ENCODE peak calls at places on chromosome 4, in four cellular contexts. S, B, H and L are unnamed samples.

GRCh38 chr4:5858020-5858769 is 34.7 kb downstream of the CRMP1 start:
- DNase-seq in S (no peak), B (no peak), H (no peak), L (no peak)

GRCh38 chr4:23909671-23910070 is 19.8 kb upstream of the PPARGC1A start:
- DNase-seq in S (no peak), B (no peak), H (no peak), L (no peak)

GRCh38 chr4:532588-533317 is 33.7 kb downstream of the PIGG start:
- DNase-seq in S (no peak), B (no peak), H (no peak), L (no peak)

GRCh38 chr4:81519856-81520255 is 48.1 kb upstream of the RASGEF1B start:
- DNase-seq in S (no peak), B (peak), H (no peak), L (no peak)

GRCh38 chr4:40630335-40631021 is 814 bp upstream of the RBM47 start:
- DNase-seq in S (no peak), B (no peak), H (no peak), L (peak)

GRCh38 chr4:179095585-179096228 is 1653.5 kb upstream of the AGA start:
- DNase-seq in S (no peak), B (peak), H (no peak), L (no peak)

GRCh38 chr4:168501407-168501806 is 4.6 kb downstream of the PALLD start:
- DNase-seq in S (no peak), B (no peak), H (no peak), L (no peak)

GRCh38 chr4:175346381-175346780 is 428.2 kb downstream of the ADAM29 start:
- DNase-seq in S (no peak), B (no peak), H (no peak), L (no peak)

GRCh38 chr4:67106846-67107467 is 438.3 kb downstream of the CENPC start:
- DNase-seq in S (no peak), B (no peak), H (no peak), L (no peak)

GRCh38 chr4:76605099-76605563 is 170.1 kb downstream of the SHROOM3 start:
- DNase-seq in S (no peak), B (no peak), H (no peak), L (no peak)

GRCh38 chr4:3774253-3774883 is 8.2 kb downstream of the ADRA2C start:
- DNase-seq in S (no peak), B (no peak), H (no peak), L (no peak)

GRCh38 chr4:35063171-35063570 is 1181.1 kb downstream of the ARAP2 start:
- DNase-seq in S (no peak), B (no peak), H (no peak), L (no peak)

GRCh38 chr4:169198167-169198566 is 72.6 kb downstream of the SH3RF1 start:
- DNase-seq in S (no peak), B (no peak), H (no peak), L (no peak)

GRCh38 chr4:109648266-109648996 is 54.8 kb downstream of the CASP6 start:
- DNase-seq in S (no peak), B (peak), H (no peak), L (no peak)

GRCh38 chr4:108117473-108118182 is 51.1 kb downstream of the LEF1 start:
- DNase-seq in S (no peak), B (no peak), H (no peak), L (no peak)

GRCh38 chr4:169765845-169766244 is 8.1 kb upstream of the HPF1 start:
- DNase-seq in S (no peak), B (no peak), H (no peak), L (no peak)

GRCh38 chr4:85681194-85681803 is 206.3 kb downstream of the ARHGAP24 start:
- DNase-seq in S (no peak), B (peak), H (peak), L (no peak)

GRCh38 chr4:5222047-5222446 is 170.8 kb downstream of the STK32B start:
- DNase-seq in S (no peak), B (no peak), H (no peak), L (no peak)

GRCh38 chr4:25859429-25860148 is 3.2 kb downstream of the SEL1L3 start:
- DNase-seq in S (no peak), B (peak), H (no peak), L (no peak)

GRCh38 chr4:15294832-15295231 is 133.0 kb upstream of the C1QTNF7 start:
- DNase-seq in S (no peak), B (no peak), H (no peak), L (no peak)

GRCh38 chr4:83605216-83605615 is 69.3 kb downstream of the GPAT3 start:
- DNase-seq in S (no peak), B (no peak), H (no peak), L (no peak)

GRCh38 chr4:140641105-140641555 is 72.4 kb upstream of the UCP1 start:
- DNase-seq in S (no peak), B (no peak), H (no peak), L (no peak)